ENCODE peak calls at places on chromosomes 13 and 19, in nine cellular contexts. U, J, T, N, Y, V, I, B and X are unnamed samples.

GRCh38 chr13:100825551-100825950 is 151.0 kb upstream of the TMTC4 start:
- DNase-seq in J (no peak), Y (no peak), I (no peak), N (peak), T (peak), V (no peak), B (peak), U (no peak), X (no peak)

GRCh38 chr13:111382411-111382810 is 62.0 kb downstream of the TEX29 start:
- DNase-seq in B (no peak), N (no peak), V (no peak), U (no peak), J (no peak), I (no peak), T (no peak), Y (no peak), X (no peak)

GRCh38 chr19:4775627-4776152 is 15.8 kb upstream of the FEM1A start:
- DNase-seq in T (no peak), V (no peak), Y (no peak), J (no peak), N (no peak), U (no peak), I (no peak), B (no peak), X (no peak)

GRCh38 chr13:93948523-93948922 is 531.0 kb downstream of the DCT start:
- DNase-seq in B (no peak), U (no peak), I (no peak), Y (no peak), N (no peak), J (no peak), T (no peak), V (no peak), X (no peak)

GRCh38 chr13:52034616-52035226 is 10.2 kb downstream of the UTP14C start:
- DNase-seq in Y (no peak), U (no peak), I (no peak), N (no peak), V (no peak), B (no peak), J (no peak), T (peak), X (no peak)

GRCh38 chr13:96141032-96141431 is 51.1 kb downstream of the HS6ST3 start:
- DNase-seq in B (peak), U (no peak), I (no peak), Y (no peak), T (peak), V (no peak), N (peak), J (peak), X (no peak)

GRCh38 chr19:10473192-10473591 is 30.0 kb downstream of the KEAP1 start:
- DNase-seq in I (no peak), Y (no peak), U (no peak), T (no peak), V (no peak), N (no peak), B (no peak), J (no peak), X (no peak)

GRCh38 chr13:30138511-30138910 is 168.8 kb downstream of the KATNAL1 start:
- DNase-seq in T (no peak), U (no peak), J (no peak), B (no peak), Y (no peak), V (no peak), N (no peak), I (no peak), X (no peak)

GRCh38 chr13:32136716-32137115 is 105.1 kb downstream of the FRY start:
- DNase-seq in J (no peak), I (no peak), B (no peak), N (no peak), V (no peak), Y (no peak), U (no peak), T (no peak), X (no peak)

GRCh38 chr13:26255717-26256277 is 1.9 kb downstream of the CDK8 start:
- DNase-seq in J (no peak), N (peak), U (no peak), I (no peak), B (no peak), T (peak), Y (no peak), V (no peak), X (no peak)

GRCh38 chr13:75021151-75021550 is 460.8 kb downstream of the TBC1D4 start:
- DNase-seq in N (no peak), Y (no peak), U (no peak), I (no peak), B (no peak), T (no peak), J (no peak), V (no peak), X (no peak)

GRCh38 chr13:110137677-110138008 is 169.3 kb downstream of the COL4A1 start:
- DNase-seq in T (no peak), V (peak), B (no peak), I (no peak), Y (no peak), N (no peak), J (peak), U (peak), X (peak)

GRCh38 chr13:50713849-50714248 is 129.6 kb downstream of the DLEU7 start:
- DNase-seq in J (peak), T (peak), B (peak), Y (no peak), N (peak), U (no peak), V (no peak), I (no peak), X (no peak)

GRCh38 chr13:111966969-111967368 is 100.0 kb upstream of the SOX1 start:
- DNase-seq in V (no peak), N (no peak), U (no peak), I (no peak), Y (no peak), T (no peak), J (no peak), B (no peak), X (no peak)

GRCh38 chr19:58519087-58519354 is 589 bp downstream of the ZBTB45 start:
- DNase-seq in J (peak), T (peak), I (peak), V (peak), Y (peak), U (peak), B (no peak), N (peak), X (peak)

GRCh38 chr19:43552616-43553015 is 19.6 kb downstream of the ZNF575 start:
- DNase-seq in U (no peak), B (no peak), J (no peak), I (no peak), T (no peak), Y (no peak), V (no peak), N (no peak), X (no peak)

GRCh38 chr13:104586010-104586746 is 1520.0 kb upstream of the SLC10A2 start:
- DNase-seq in B (peak), V (no peak), I (peak), Y (no peak), J (peak), N (peak), U (no peak), T (peak), X (no peak)

GRCh38 chr13:40152145-40152544 is 496.7 kb downstream of the COG6 start:
- DNase-seq in U (no peak), T (peak), B (peak), Y (peak), V (no peak), N (peak), I (no peak), J (peak), X (no peak)

DNA sequence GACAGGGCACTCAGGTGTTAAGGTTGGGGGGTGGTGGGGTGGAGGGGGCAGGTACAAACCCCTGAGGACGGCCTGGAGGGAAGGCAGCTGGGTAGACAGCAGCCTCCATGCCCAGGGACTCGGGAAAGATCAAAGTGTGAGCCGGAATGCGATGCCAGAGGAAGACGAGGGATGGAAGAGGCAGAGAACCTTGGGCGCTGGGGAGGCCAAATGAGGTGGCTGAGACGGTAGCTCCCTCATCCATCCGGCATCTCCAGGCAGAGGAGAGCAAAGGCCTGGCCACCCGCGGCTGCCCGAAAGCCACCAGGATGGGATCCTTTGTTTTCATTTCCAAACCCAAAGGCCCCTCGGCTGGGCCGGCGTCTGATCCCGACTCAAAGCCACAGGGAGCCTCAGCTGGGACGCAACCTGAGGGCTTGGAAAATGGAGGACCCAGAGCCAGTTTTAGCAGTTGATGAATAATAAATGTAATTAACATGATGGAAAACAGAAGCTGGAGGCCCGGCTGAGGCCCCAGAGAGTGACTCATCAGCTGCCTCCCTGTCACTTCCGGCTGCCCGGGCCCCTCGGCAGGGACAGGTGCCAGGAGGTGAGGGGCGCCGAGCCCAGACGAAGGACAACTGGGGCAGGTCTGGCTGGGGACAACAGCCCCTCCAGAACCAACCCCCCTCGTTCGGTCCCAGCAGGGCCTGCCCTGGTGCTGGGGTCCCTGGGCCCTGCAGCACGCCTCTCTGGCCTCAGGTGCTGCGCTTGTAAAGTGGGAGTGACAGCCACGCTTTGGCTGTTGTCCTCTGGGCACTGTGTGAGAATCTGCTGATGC is 61.6 kb downstream of the CEBPG start:
- DNase-seq in J (no peak), N (peak), I (no peak), U (no peak), V (no peak), Y (peak), B (peak), T (peak), X (peak)
- H3K4me3 ChIP-seq in J (no peak), N (no peak), I (no peak), U (no peak), V (no peak), Y (no peak), B (no peak), T (no peak), X (no peak)

GRCh38 chr19:50717026-50717723 is 2.4 kb downstream of the SHANK1 start:
- DNase-seq in I (no peak), T (no peak), J (no peak), B (no peak), N (no peak), Y (no peak), U (no peak), V (no peak), X (no peak)

GRCh38 chr19:50719119-50719435 is 525 bp downstream of the SHANK1 start:
- DNase-seq in U (no peak), B (no peak), Y (no peak), I (no peak), T (no peak), N (no peak), J (no peak), V (no peak), X (no peak)

GRCh38 chr19:50718255-50719118 is 1.1 kb downstream of the SHANK1 start:
- DNase-seq in Y (no peak), T (no peak), U (no peak), B (no peak), J (no peak), I (no peak), V (no peak), N (no peak), X (no peak)

GRCh38 chr19:50716178-50717025 is 3.2 kb downstream of the SHANK1 start:
- DNase-seq in T (no peak), N (no peak), B (no peak), U (no peak), V (no peak), Y (no peak), I (no peak), J (no peak), X (no peak)

GRCh38 chr19:50717891-50718254 is 1.7 kb downstream of the SHANK1 start:
- DNase-seq in U (no peak), Y (no peak), N (no peak), V (no peak), T (no peak), I (no peak), J (no peak), B (no peak), X (no peak)
- H3K4me3 ChIP-seq in U (no peak), Y (no peak), N (no peak), V (no peak), T (no peak), I (no peak), J (no peak), B (no peak), X (no peak)

GRCh38 chr13:69882451-69882850 is 225.2 kb upstream of the ATXN8OS start:
- DNase-seq in U (no peak), I (no peak), V (no peak), J (no peak), T (no peak), N (no peak), Y (no peak), B (no peak), X (no peak)
- H3K4me3 ChIP-seq in U (no peak), I (no peak), V (no peak), J (no peak), T (no peak), N (no peak), Y (no peak), B (no peak), X (no peak)

GRCh38 chr19:41425174-41426115 is 1.7 kb downstream of the B3GNT8 start:
- DNase-seq in Y (no peak), T (no peak), U (no peak), J (peak), V (no peak), N (no peak), B (no peak), I (no peak), X (no peak)
- H3K4me3 ChIP-seq in Y (no peak), T (no peak), U (no peak), J (peak), V (no peak), N (no peak), B (no peak), I (peak), X (no peak)